ENCODE peak calls at places on chromosomes 6 and 20, in four cellular contexts. M is GM12878, R is K562, I is HepG2. T is an unnamed sample.
A peak's percentile ranks its signal among the peaks of the same experiment; 100 is the strongest.

GRCh38 chr20:50038574-50038991 is 55.8 kb downstream of the SNAI1 start:
- DNase-seq in R (no peak), M (no peak), I (peak; percentile 77), T (no peak)

GRCh38 chr6:36838896-36839818 is at the start of gene CPNE5:
- DNase-seq in I (no peak), R (no peak), M (no peak), T (no peak)

GRCh38 chr6:32973144-32973854 is 4.9 kb downstream of the BRD2 start:
- DNase-seq in M (no peak), I (peak; percentile 50), R (peak; percentile 65), T (peak; percentile 43)

GRCh38 chr20:63622732-63623131 is 4.2 kb downstream of the GMEB2 start:
- DNase-seq in M (no peak), R (no peak), I (no peak), T (no peak)

GRCh38 chr6:28589952-28590340 is 64.3 kb downstream of the GPX5 start:
- DNase-seq in M (no peak), R (no peak), I (no peak), T (no peak)

GRCh38 chr6:159982726-159983506 is 14.0 kb downstream of the IGF2R start:
- DNase-seq in R (no peak), M (no peak), I (no peak), T (no peak)

GRCh38 chr6:158046201-158047119 is 64.8 kb downstream of the SYNJ2 start:
- DNase-seq in R (no peak), M (no peak), I (no peak), T (no peak)

GRCh38 chr6:56802570-56802969 is 152.3 kb upstream of the BEND6 start:
- DNase-seq in R (no peak), I (peak; percentile 68), M (no peak), T (no peak)

GRCh38 chr6:8177721-8178120 is 75.4 kb upstream of the EEF1E1 start:
- DNase-seq in M (no peak), I (no peak), R (no peak), T (no peak)
- TF ChIP-seq MAX in M (no peak), I (no peak), R (no peak), T (no peak)

GRCh38 chr20:48903705-48904104 is 17.8 kb upstream of the ARFGEF2 start:
- DNase-seq in I (no peak), M (no peak), R (no peak), T (no peak)
- TF ChIP-seq POLR2AphosphoS2 in I (no peak), M (no peak), R (no peak), T (no peak)

GRCh38 chr6:125872259-125872921 is 81.6 kb downstream of the NCOA7 start:
- DNase-seq in M (no peak), R (peak; percentile 86), I (no peak), T (peak; percentile 60)
- TF ChIP-seq MAX in M (no peak), R (no peak), I (no peak), T (no peak)

DNA sequence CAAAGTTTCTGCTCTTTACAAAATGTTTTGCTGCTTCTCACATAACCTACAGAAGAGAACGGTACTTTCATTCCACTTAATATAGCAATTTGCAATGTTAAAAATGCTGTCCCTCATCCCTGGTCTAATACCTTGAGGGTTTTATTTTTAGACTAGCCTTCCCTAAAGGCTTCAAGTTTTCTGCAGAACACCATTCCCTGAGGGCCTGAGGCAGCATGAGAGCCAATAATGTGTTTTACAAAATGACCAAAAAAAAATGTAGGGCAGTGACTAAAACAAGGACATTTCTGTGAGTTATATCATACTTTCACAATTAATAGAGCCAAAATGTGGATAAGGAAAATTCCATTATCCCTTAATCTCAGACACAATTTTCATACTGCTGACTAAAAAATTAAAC is 22.7 kb downstream of the GPR63 start:
- DNase-seq in M (no peak), I (no peak), R (no peak), T (no peak)
- TF ChIP-seq POLR2AphosphoS2 in M (no peak), I (no peak), R (no peak), T (no peak)

T was measured in A549.